ENCODE peak calls at places on chromosomes 12 and 14, in ten cellular contexts. One of them, this sample, is unnamed.

GRCh38 chr12:49043856-49044258 is 16.7 kb downstream of the KMT2D start:
- DNase-seq in progenitor cell of endocrine pancreas: peak
- DNase-seq in fibroblast of lung: peak
- DNase-seq in B cell: peak
- DNase-seq in fibroblast of mammary gland: peak
- DNase-seq in CD8-positive, alpha-beta T cell: peak
- DNase-seq in fibroblast of pulmonary artery: peak
- DNase-seq in OCI-LY7: peak
- DNase-seq in endothelial cell: peak
- DNase-seq in HFFc6: peak
- DNase-seq in this sample: peak

GRCh38 chr12:116595186-116595585 is 36.0 kb downstream of the MAP1LC3B2 start:
- DNase-seq in CD8-positive, alpha-beta T cell: no peak
- DNase-seq in endothelial cell: no peak
- DNase-seq in progenitor cell of endocrine pancreas: no peak
- DNase-seq in fibroblast of pulmonary artery: no peak
- DNase-seq in fibroblast of lung: peak
- DNase-seq in HFFc6: no peak
- DNase-seq in B cell: no peak
- DNase-seq in fibroblast of mammary gland: peak
- DNase-seq in OCI-LY7: no peak
- DNase-seq in this sample: peak

GRCh38 chr14:99321236-99321925 is 49.4 kb upstream of the BCL11B start:
- DNase-seq in CD8-positive, alpha-beta T cell: no peak
- DNase-seq in endothelial cell: no peak
- DNase-seq in HFFc6: no peak
- DNase-seq in progenitor cell of endocrine pancreas: no peak
- DNase-seq in fibroblast of pulmonary artery: no peak
- DNase-seq in OCI-LY7: no peak
- DNase-seq in fibroblast of lung: no peak
- DNase-seq in fibroblast of mammary gland: no peak
- DNase-seq in B cell: no peak
- DNase-seq in this sample: no peak

GRCh38 chr14:99744199-99744872 is 48.9 kb upstream of the EML1 start:
- DNase-seq in B cell: no peak
- DNase-seq in fibroblast of mammary gland: peak
- DNase-seq in progenitor cell of endocrine pancreas: no peak
- DNase-seq in fibroblast of pulmonary artery: peak
- DNase-seq in OCI-LY7: no peak
- DNase-seq in HFFc6: peak
- DNase-seq in CD8-positive, alpha-beta T cell: no peak
- DNase-seq in fibroblast of lung: no peak
- DNase-seq in endothelial cell: no peak
- DNase-seq in this sample: no peak

GRCh38 chr14:69726761-69727511 is 40.0 kb upstream of the SRSF5 start:
- DNase-seq in CD8-positive, alpha-beta T cell: peak
- DNase-seq in HFFc6: peak
- DNase-seq in endothelial cell: peak
- DNase-seq in fibroblast of pulmonary artery: peak
- DNase-seq in fibroblast of mammary gland: peak
- DNase-seq in progenitor cell of endocrine pancreas: peak
- DNase-seq in OCI-LY7: peak
- DNase-seq in fibroblast of lung: peak
- DNase-seq in B cell: peak
- DNase-seq in this sample: peak

GRCh38 chr14:27929823-27930347 is 836.7 kb upstream of the FOXG1 start:
- DNase-seq in fibroblast of lung: no peak
- DNase-seq in HFFc6: no peak
- DNase-seq in endothelial cell: no peak
- DNase-seq in OCI-LY7: no peak
- DNase-seq in progenitor cell of endocrine pancreas: no peak
- DNase-seq in CD8-positive, alpha-beta T cell: no peak
- DNase-seq in fibroblast of mammary gland: no peak
- DNase-seq in fibroblast of pulmonary artery: no peak
- DNase-seq in B cell: no peak
- DNase-seq in this sample: no peak

GRCh38 chr14:101791919-101792572 is 30.5 kb downstream of the PPP2R5C start:
- DNase-seq in HFFc6: no peak
- DNase-seq in fibroblast of lung: peak
- DNase-seq in OCI-LY7: peak
- DNase-seq in progenitor cell of endocrine pancreas: no peak
- DNase-seq in B cell: no peak
- DNase-seq in fibroblast of pulmonary artery: peak
- DNase-seq in endothelial cell: no peak
- DNase-seq in fibroblast of mammary gland: peak
- DNase-seq in CD8-positive, alpha-beta T cell: no peak
- DNase-seq in this sample: peak

GRCh38 chr14:77339407-77339806 is 18.6 kb downstream of the GSTZ1 start:
- DNase-seq in fibroblast of pulmonary artery: peak
- DNase-seq in OCI-LY7: no peak
- DNase-seq in endothelial cell: no peak
- DNase-seq in B cell: no peak
- DNase-seq in CD8-positive, alpha-beta T cell: no peak
- DNase-seq in progenitor cell of endocrine pancreas: no peak
- DNase-seq in fibroblast of mammary gland: peak
- DNase-seq in fibroblast of lung: peak
- DNase-seq in HFFc6: peak
- DNase-seq in this sample: peak

GRCh38 chr12:46830731-46831334 is 5.0 kb upstream of the SLC38A4 start:
- DNase-seq in fibroblast of lung: peak
- DNase-seq in CD8-positive, alpha-beta T cell: no peak
- DNase-seq in B cell: no peak
- DNase-seq in endothelial cell: peak
- DNase-seq in fibroblast of mammary gland: peak
- DNase-seq in fibroblast of pulmonary artery: no peak
- DNase-seq in progenitor cell of endocrine pancreas: no peak
- DNase-seq in HFFc6: no peak
- DNase-seq in OCI-LY7: no peak
- DNase-seq in this sample: peak

GRCh38 chr14:61616524-61617185 is 78.7 kb upstream of the HIF1A start:
- DNase-seq in progenitor cell of endocrine pancreas: no peak
- DNase-seq in fibroblast of pulmonary artery: peak
- DNase-seq in B cell: no peak
- DNase-seq in CD8-positive, alpha-beta T cell: no peak
- DNase-seq in endothelial cell: no peak
- DNase-seq in fibroblast of mammary gland: peak
- DNase-seq in fibroblast of lung: peak
- DNase-seq in OCI-LY7: no peak
- DNase-seq in HFFc6: peak
- DNase-seq in this sample: no peak

GRCh38 chr12:102883204-102883799 is 33.7 kb downstream of the PAH start:
- DNase-seq in CD8-positive, alpha-beta T cell: peak
- DNase-seq in progenitor cell of endocrine pancreas: peak
- DNase-seq in OCI-LY7: peak
- DNase-seq in B cell: peak
- DNase-seq in fibroblast of lung: peak
- DNase-seq in fibroblast of mammary gland: peak
- DNase-seq in HFFc6: peak
- DNase-seq in endothelial cell: peak
- DNase-seq in fibroblast of pulmonary artery: peak
- DNase-seq in this sample: peak

GRCh38 chr12:2358986-2359658 is 306.3 kb downstream of the CACNA1C start:
- DNase-seq in B cell: no peak
- DNase-seq in HFFc6: no peak
- DNase-seq in CD8-positive, alpha-beta T cell: no peak
- DNase-seq in endothelial cell: no peak
- DNase-seq in progenitor cell of endocrine pancreas: no peak
- DNase-seq in fibroblast of pulmonary artery: no peak
- DNase-seq in fibroblast of lung: no peak
- DNase-seq in fibroblast of mammary gland: peak
- DNase-seq in OCI-LY7: no peak
- DNase-seq in this sample: no peak

GRCh38 chr14:74804219-74804825 is 41.2 kb downstream of the YLPM1 start:
- DNase-seq in progenitor cell of endocrine pancreas: no peak
- DNase-seq in OCI-LY7: peak
- DNase-seq in fibroblast of lung: peak
- DNase-seq in fibroblast of pulmonary artery: peak
- DNase-seq in CD8-positive, alpha-beta T cell: no peak
- DNase-seq in fibroblast of mammary gland: peak
- DNase-seq in HFFc6: peak
- DNase-seq in B cell: peak
- DNase-seq in endothelial cell: peak
- DNase-seq in this sample: peak

GRCh38 chr14:53963491-53964227 is 7.0 kb upstream of the BMP4 start:
- DNase-seq in OCI-LY7: no peak
- DNase-seq in B cell: no peak
- DNase-seq in fibroblast of lung: peak
- DNase-seq in progenitor cell of endocrine pancreas: peak
- DNase-seq in endothelial cell: peak
- DNase-seq in HFFc6: no peak
- DNase-seq in CD8-positive, alpha-beta T cell: no peak
- DNase-seq in fibroblast of mammary gland: no peak
- DNase-seq in fibroblast of pulmonary artery: peak
- DNase-seq in this sample: no peak

GRCh38 chr14:106790189-106791036 is 1264.0 kb downstream of the TMEM121 start:
- DNase-seq in fibroblast of mammary gland: no peak
- DNase-seq in HFFc6: no peak
- DNase-seq in progenitor cell of endocrine pancreas: no peak
- DNase-seq in endothelial cell: no peak
- DNase-seq in fibroblast of lung: no peak
- DNase-seq in OCI-LY7: peak
- DNase-seq in B cell: peak
- DNase-seq in fibroblast of pulmonary artery: no peak
- DNase-seq in CD8-positive, alpha-beta T cell: peak
- DNase-seq in this sample: no peak
- TF ChIP-seq CTCF in fibroblast of mammary gland: peak
- TF ChIP-seq CTCF in HFFc6: peak
- TF ChIP-seq CTCF in progenitor cell of endocrine pancreas: no peak
- TF ChIP-seq CTCF in endothelial cell: no peak
- TF ChIP-seq CTCF in fibroblast of lung: no peak
- TF ChIP-seq CTCF in OCI-LY7: peak
- TF ChIP-seq CTCF in B cell: peak
- TF ChIP-seq CTCF in fibroblast of pulmonary artery: peak
- TF ChIP-seq CTCF in CD8-positive, alpha-beta T cell: peak
- TF ChIP-seq CTCF in this sample: peak

GRCh38 chr12:110102255-110102654 is 21.9 kb upstream of the IFT81 start:
- DNase-seq in fibroblast of mammary gland: peak
- DNase-seq in B cell: peak
- DNase-seq in progenitor cell of endocrine pancreas: no peak
- DNase-seq in fibroblast of pulmonary artery: peak
- DNase-seq in OCI-LY7: peak
- DNase-seq in HFFc6: peak
- DNase-seq in CD8-positive, alpha-beta T cell: no peak
- DNase-seq in endothelial cell: peak
- DNase-seq in fibroblast of lung: peak
- DNase-seq in this sample: peak
- TF ChIP-seq CTCF in fibroblast of mammary gland: peak
- TF ChIP-seq CTCF in B cell: no peak
- TF ChIP-seq CTCF in progenitor cell of endocrine pancreas: no peak
- TF ChIP-seq CTCF in fibroblast of pulmonary artery: peak
- TF ChIP-seq CTCF in OCI-LY7: peak
- TF ChIP-seq CTCF in HFFc6: peak
- TF ChIP-seq CTCF in CD8-positive, alpha-beta T cell: no peak
- TF ChIP-seq CTCF in endothelial cell: peak
- TF ChIP-seq CTCF in fibroblast of lung: peak
- TF ChIP-seq CTCF in this sample: peak

DNA sequence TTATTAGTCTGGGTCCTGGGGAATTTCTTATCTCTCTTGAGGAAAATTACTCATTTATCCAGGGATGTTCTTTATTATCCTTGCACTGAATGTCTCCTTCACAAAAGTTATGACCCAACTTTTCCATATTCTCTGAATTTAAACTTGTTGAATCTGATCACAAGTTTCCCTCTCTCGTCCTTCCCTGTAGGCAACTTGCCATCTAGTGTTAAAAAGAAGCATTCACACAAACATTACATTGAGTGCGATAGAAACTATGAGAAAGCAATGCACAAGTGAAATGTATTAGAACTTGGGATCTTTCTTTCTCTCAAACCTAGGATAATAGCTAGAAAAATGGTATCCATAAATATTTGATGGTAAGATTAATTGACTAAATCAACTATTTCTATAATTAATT is 608.4 kb downstream of the FSCB start:
- DNase-seq in fibroblast of pulmonary artery: peak
- DNase-seq in OCI-LY7: no peak
- DNase-seq in progenitor cell of endocrine pancreas: no peak
- DNase-seq in CD8-positive, alpha-beta T cell: no peak
- DNase-seq in endothelial cell: no peak
- DNase-seq in B cell: no peak
- DNase-seq in HFFc6: no peak
- DNase-seq in fibroblast of mammary gland: no peak
- DNase-seq in fibroblast of lung: peak
- DNase-seq in this sample: no peak
- TF ChIP-seq CTCF in fibroblast of pulmonary artery: no peak
- TF ChIP-seq CTCF in OCI-LY7: peak
- TF ChIP-seq CTCF in progenitor cell of endocrine pancreas: peak
- TF ChIP-seq CTCF in CD8-positive, alpha-beta T cell: no peak
- TF ChIP-seq CTCF in endothelial cell: no peak
- TF ChIP-seq CTCF in B cell: no peak
- TF ChIP-seq CTCF in HFFc6: no peak
- TF ChIP-seq CTCF in fibroblast of mammary gland: no peak
- TF ChIP-seq CTCF in fibroblast of lung: no peak
- TF ChIP-seq CTCF in this sample: no peak

GRCh38 chr12:123859035-123859434 is 96.9 kb downstream of the DNAH10 start:
- DNase-seq in CD8-positive, alpha-beta T cell: no peak
- DNase-seq in fibroblast of mammary gland: no peak
- DNase-seq in HFFc6: no peak
- DNase-seq in fibroblast of pulmonary artery: no peak
- DNase-seq in endothelial cell: peak
- DNase-seq in B cell: no peak
- DNase-seq in progenitor cell of endocrine pancreas: no peak
- DNase-seq in fibroblast of lung: no peak
- DNase-seq in OCI-LY7: no peak
- DNase-seq in this sample: no peak

GRCh38 chr12:123858176-123858575 is 96.1 kb downstream of the DNAH10 start:
- DNase-seq in fibroblast of lung: no peak
- DNase-seq in endothelial cell: no peak
- DNase-seq in B cell: no peak
- DNase-seq in fibroblast of mammary gland: no peak
- DNase-seq in CD8-positive, alpha-beta T cell: no peak
- DNase-seq in HFFc6: no peak
- DNase-seq in fibroblast of pulmonary artery: no peak
- DNase-seq in progenitor cell of endocrine pancreas: no peak
- DNase-seq in OCI-LY7: no peak
- DNase-seq in this sample: no peak

GRCh38 chr12:123861392-123861791 is 99.3 kb downstream of the DNAH10 start:
- DNase-seq in CD8-positive, alpha-beta T cell: no peak
- DNase-seq in progenitor cell of endocrine pancreas: no peak
- DNase-seq in fibroblast of pulmonary artery: no peak
- DNase-seq in fibroblast of lung: no peak
- DNase-seq in B cell: no peak
- DNase-seq in HFFc6: no peak
- DNase-seq in OCI-LY7: no peak
- DNase-seq in endothelial cell: no peak
- DNase-seq in fibroblast of mammary gland: no peak
- DNase-seq in this sample: no peak

GRCh38 chr12:123856681-123857080 is 94.6 kb downstream of the DNAH10 start:
- DNase-seq in HFFc6: no peak
- DNase-seq in endothelial cell: no peak
- DNase-seq in fibroblast of mammary gland: no peak
- DNase-seq in progenitor cell of endocrine pancreas: no peak
- DNase-seq in fibroblast of pulmonary artery: no peak
- DNase-seq in OCI-LY7: no peak
- DNase-seq in B cell: no peak
- DNase-seq in CD8-positive, alpha-beta T cell: no peak
- DNase-seq in fibroblast of lung: no peak
- DNase-seq in this sample: no peak

DNA sequence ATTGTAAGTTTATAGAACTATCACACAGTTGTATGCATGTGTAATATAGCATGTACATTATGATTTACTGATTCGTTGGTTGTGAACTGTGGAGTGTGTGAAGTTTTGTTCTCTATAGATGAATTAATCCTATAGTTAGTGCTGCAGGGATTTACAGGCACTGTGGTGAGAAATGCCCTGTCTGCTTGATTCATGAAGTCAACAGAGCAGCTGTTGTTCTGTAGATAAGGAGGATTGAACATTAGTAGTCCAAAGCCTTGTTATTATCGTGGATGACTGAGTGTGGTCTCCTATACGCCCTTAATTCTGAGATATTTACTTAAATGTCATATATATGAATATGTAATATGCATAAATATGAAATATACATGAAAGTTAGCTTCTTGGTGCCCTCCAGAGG is 98.3 kb downstream of the DNAH10 start:
- DNase-seq in endothelial cell: no peak
- DNase-seq in fibroblast of lung: peak
- DNase-seq in CD8-positive, alpha-beta T cell: no peak
- DNase-seq in fibroblast of pulmonary artery: peak
- DNase-seq in B cell: no peak
- DNase-seq in OCI-LY7: no peak
- DNase-seq in progenitor cell of endocrine pancreas: no peak
- DNase-seq in fibroblast of mammary gland: no peak
- DNase-seq in HFFc6: no peak
- DNase-seq in this sample: no peak
- TF ChIP-seq CTCF in endothelial cell: no peak
- TF ChIP-seq CTCF in fibroblast of lung: no peak
- TF ChIP-seq CTCF in CD8-positive, alpha-beta T cell: no peak
- TF ChIP-seq CTCF in fibroblast of pulmonary artery: no peak
- TF ChIP-seq CTCF in B cell: no peak
- TF ChIP-seq CTCF in OCI-LY7: no peak
- TF ChIP-seq CTCF in progenitor cell of endocrine pancreas: no peak
- TF ChIP-seq CTCF in fibroblast of mammary gland: no peak
- TF ChIP-seq CTCF in HFFc6: no peak
- TF ChIP-seq CTCF in this sample: no peak

This sample was measured in foreskin fibroblast.